ENCODE peak calls at places on chromosomes 12 and 14, in four cellular contexts. K is glutamatergic neuron, B is transverse colon, E is PC-9. L is an unnamed sample.

GRCh38 chr12:50742776-50743175 is 21.1 kb upstream of the ATF1 start:
- DNase-seq in B (no peak), E (no peak), K (no peak), L (no peak)

GRCh38 chr12:69097619-69098368 is 141.6 kb upstream of the CPSF6 start:
- DNase-seq in E (no peak), K (no peak), B (no peak), L (peak)

GRCh38 chr12:57632898-57633825 is at the start of gene B4GALNT1:
- DNase-seq in B (peak), E (peak), K (peak), L (peak)

GRCh38 chr14:96901227-96901626 is 104.0 kb downstream of the VRK1 start:
- DNase-seq in K (no peak), E (no peak), B (peak), L (no peak)

GRCh38 chr12:99824900-99825562 is 159.7 kb downstream of the ANKS1B start:
- DNase-seq in E (no peak), B (no peak), K (peak), L (no peak)

GRCh38 chr14:88546621-88547385 is 8.0 kb downstream of the PTPN21 start:
- DNase-seq in K (no peak), E (no peak), B (no peak), L (no peak)

GRCh38 chr12:120121766-120122293 is 5.3 kb upstream of the RAB35 start:
- DNase-seq in K (no peak), B (no peak), E (no peak), L (no peak)

GRCh38 chr12:104057771-104058197 is 6.5 kb upstream of the HCFC2 start:
- DNase-seq in E (peak), K (no peak), B (no peak), L (no peak)

GRCh38 chr12:38771871-38772270 is 133.5 kb downstream of the CPNE8 start:
- DNase-seq in E (no peak), K (no peak), B (no peak), L (no peak)

GRCh38 chr14:81437226-81437625 is 37.1 kb upstream of the STON2 start:
- DNase-seq in E (no peak), K (no peak), B (no peak), L (no peak)

GRCh38 chr12:87509233-87509820 is 519.9 kb downstream of the C12orf50 start:
- DNase-seq in B (no peak), E (peak), K (no peak), L (no peak)

GRCh38 chr12:80213871-80214270 is 114.5 kb downstream of the OTOGL start:
- DNase-seq in E (no peak), B (no peak), K (no peak), L (no peak)

GRCh38 chr12:234891-235415 is 21.0 kb upstream of the SLC6A12 start:
- DNase-seq in E (no peak), B (no peak), K (no peak), L (no peak)

GRCh38 chr12:58731096-58731495 is 189.2 kb downstream of the LRIG3 start:
- DNase-seq in B (no peak), E (no peak), K (no peak), L (no peak)

GRCh38 chr14:68239988-68240387 is 420.4 kb downstream of the RAD51B start:
- DNase-seq in E (no peak), K (no peak), B (peak), L (no peak)

GRCh38 chr14:62056789-62057188 is 294.6 kb downstream of the SNAPC1 start:
- DNase-seq in E (no peak), K (no peak), B (no peak), L (no peak)

GRCh38 chr14:100557658-100558057 is 29.6 kb downstream of the BEGAIN start:
- DNase-seq in B (peak), E (no peak), K (no peak), L (no peak)

GRCh38 chr14:74571441-74571841 is 40.6 kb downstream of the LTBP2 start:
- DNase-seq in E (peak), B (no peak), K (no peak), L (peak)

GRCh38 chr12:13094349-13094748 is 9.1 kb downstream of the GSG1 start:
- DNase-seq in B (no peak), K (no peak), E (peak), L (peak)

GRCh38 chr12:118816296-118816695 is 165.0 kb upstream of the SRRM4 start:
- DNase-seq in K (no peak), B (no peak), E (no peak), L (no peak)

DNA sequence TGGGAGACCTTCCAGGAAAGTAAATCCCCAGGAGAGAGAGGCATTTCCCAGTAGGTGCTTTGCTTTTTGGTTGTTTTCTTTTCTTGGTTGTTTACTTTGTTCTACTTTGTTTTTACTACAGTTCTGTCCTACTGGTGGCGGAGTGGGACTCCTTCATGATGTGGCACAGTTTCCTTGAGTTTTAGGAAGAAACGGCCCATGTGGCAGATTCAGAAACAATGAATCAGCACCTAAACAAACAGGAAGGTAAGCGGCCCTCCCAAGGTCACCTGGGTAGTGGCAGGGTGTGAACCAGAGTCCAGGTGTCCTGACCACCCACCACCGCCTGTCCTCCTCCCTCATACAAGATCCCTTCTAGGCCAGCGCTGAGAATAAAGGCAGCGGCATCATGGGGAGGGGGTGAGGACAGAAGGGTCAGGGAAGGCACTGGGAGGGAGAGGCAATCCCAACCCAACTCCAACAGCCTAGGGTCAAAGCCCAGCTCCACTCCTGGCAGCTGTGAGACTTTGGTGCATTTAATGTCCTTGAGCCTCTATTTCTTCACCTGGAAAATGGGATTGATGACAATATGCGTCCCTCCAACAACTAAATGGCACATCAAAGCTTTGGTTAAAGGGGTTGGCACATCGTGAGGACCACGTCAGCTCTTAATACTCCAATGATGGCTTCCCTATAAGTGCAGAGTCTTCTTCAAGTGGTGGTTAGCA is 111.5 kb upstream of the BCL2L14 start:
- DNase-seq in E (peak), K (no peak), B (no peak), L (peak)
- TF ChIP-seq CTCF in E (no peak), K (no peak), B (no peak), L (no peak)

GRCh38 chr14:71166434-71166833 is 259.2 kb downstream of the PCNX1 start:
- DNase-seq in B (peak), K (no peak), E (no peak), L (peak)
- TF ChIP-seq CTCF in B (peak), K (no peak), E (no peak), L (peak)

DNA sequence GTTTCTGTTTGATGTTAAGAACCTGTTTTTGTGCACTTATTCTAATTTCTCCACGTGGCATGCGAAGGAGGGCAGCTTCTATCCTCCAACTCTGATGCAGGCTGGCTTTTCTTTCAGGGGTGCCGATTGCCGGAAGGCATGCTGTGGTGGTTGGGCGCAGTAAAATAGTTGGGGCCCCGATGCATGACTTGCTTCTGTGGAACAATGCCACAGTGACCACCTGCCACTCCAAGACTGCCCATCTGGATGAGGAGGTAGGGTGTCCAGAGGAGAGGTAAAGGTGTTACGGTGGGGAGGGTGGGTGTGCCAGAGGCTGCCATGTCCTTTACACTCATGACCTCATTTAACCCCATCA is 29.6 kb downstream of the MTHFD1 start:
- DNase-seq in B (no peak), K (no peak), E (no peak), L (no peak)
- TF ChIP-seq CTCF in B (no peak), K (no peak), E (no peak), L (no peak)

GRCh38 chr12:132507656-132508055 is 17.7 kb downstream of the FBRSL1 start:
- DNase-seq in K (no peak), E (no peak), B (no peak), L (no peak)
- TF ChIP-seq CTCF in K (no peak), E (no peak), B (no peak), L (peak)

GRCh38 chr12:56571131-56571530 is 49.5 kb downstream of the RBMS2 start:
- DNase-seq in K (no peak), B (no peak), E (no peak), L (no peak)

GRCh38 chr12:56565510-56566101 is 44.0 kb downstream of the RBMS2 start:
- DNase-seq in E (no peak), K (peak), B (peak), L (peak)
- TF ChIP-seq CTCF in E (no peak), K (no peak), B (no peak), L (no peak)

DNA sequence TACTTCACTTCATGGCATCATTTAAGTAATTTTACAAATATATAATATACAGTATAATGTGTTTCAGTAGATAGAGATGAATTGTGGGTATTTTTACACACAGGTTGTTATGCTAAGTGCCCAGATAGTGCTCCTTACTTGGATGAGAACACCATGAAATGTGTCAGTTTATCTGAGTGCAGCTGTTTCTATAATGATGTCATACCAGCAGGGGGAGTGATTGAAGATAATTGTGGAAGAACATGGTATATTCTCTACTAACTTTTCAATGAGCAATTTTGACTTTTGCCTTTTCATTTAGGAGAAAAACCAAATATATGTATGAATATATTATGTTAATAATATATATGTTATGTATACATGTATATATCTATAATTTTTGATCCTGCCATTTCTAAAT is 221.6 kb downstream of the LRRK2 start:
- DNase-seq in K (no peak), E (no peak), B (no peak), L (no peak)
- TF ChIP-seq CTCF in K (peak), E (peak), B (no peak), L (peak)

GRCh38 chr14:77707355-77707723 is 484 bp downstream of the ALKBH1 start:
- DNase-seq in E (peak), K (no peak), B (peak), L (peak)
- TF ChIP-seq CTCF in E (peak), K (no peak), B (peak), L (peak)

GRCh38 chr14:48537600-48537999 is 862.2 kb upstream of the MDGA2 start:
- DNase-seq in K (no peak), E (no peak), B (no peak), L (no peak)

DNA sequence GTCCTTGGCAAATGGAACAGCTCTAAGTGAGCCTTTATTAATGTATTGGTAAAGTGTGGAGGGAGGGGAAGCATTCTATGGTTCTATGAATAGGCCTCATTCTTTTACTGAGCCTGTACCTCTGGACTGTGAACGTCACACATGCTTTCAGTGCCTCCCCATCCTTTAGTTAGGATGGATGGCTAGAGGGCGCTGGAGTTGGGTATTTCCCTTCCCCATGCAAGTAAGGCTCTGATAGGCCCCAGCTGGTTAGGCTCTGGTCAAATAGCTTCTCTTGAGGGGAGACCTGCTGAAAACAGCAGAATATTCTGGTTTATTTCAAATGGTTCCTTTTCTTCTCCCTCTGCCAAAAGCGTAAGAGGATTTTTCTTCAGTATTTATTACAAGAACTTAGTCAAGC is 860.9 kb upstream of the MDGA2 start:
- DNase-seq in E (no peak), K (peak), B (no peak), L (no peak)
- TF ChIP-seq CTCF in E (no peak), K (no peak), B (no peak), L (no peak)